ENCODE peak calls at places on chromosomes 2 and 18, in five cellular contexts. Y is HepG2, K is activated B cell treated with CpG ODN at 0.5 μM for 24 hours, E is transverse colon, U is IMR-90. I is an unnamed sample.

GRCh38 chr2:39325966-39326365 is 82.2 kb upstream of the CDKL4 start:
- DNase-seq in Y (no peak), K (no peak), E (no peak), U (peak), I (no peak)

GRCh38 chr2:214029190-214029589 is 381.7 kb upstream of the VWC2L start:
- DNase-seq in Y (no peak), K (no peak), E (no peak), U (no peak), I (no peak)

GRCh38 chr2:6418316-6418715 is 447.4 kb downstream of the CMPK2 start:
- DNase-seq in Y (no peak), K (no peak), E (no peak), U (no peak), I (no peak)

GRCh38 chr2:222318712-222319575 is 20.1 kb upstream of the PAX3 start:
- DNase-seq in Y (no peak), K (no peak), E (no peak), U (no peak), I (no peak)

GRCh38 chr2:74281576-74281975 is 61.6 kb downstream of the SLC4A5 start:
- DNase-seq in Y (no peak), K (no peak), E (no peak), U (no peak), I (no peak)

GRCh38 chr2:74585406-74586182 is 31.1 kb downstream of the DOK1 start:
- DNase-seq in Y (no peak), K (no peak), E (peak), U (no peak), I (no peak)

GRCh38 chr2:111946294-111947114 is 48.1 kb downstream of the MERTK start:
- DNase-seq in Y (peak), K (no peak), E (peak), U (peak), I (no peak)

GRCh38 chr18:79402977-79403722 is 7.4 kb downstream of the NFATC1 start:
- DNase-seq in Y (no peak), K (no peak), E (peak), U (no peak), I (peak)

GRCh38 chr2:118609138-118609537 is 238.3 kb downstream of the EN1 start:
- DNase-seq in Y (no peak), K (no peak), E (no peak), U (no peak), I (no peak)

GRCh38 chr2:191612496-191612895 is 65.4 kb upstream of the NABP1 start:
- DNase-seq in Y (no peak), K (no peak), E (no peak), U (peak), I (no peak)

GRCh38 chr2:26035110-26035728 is 1.3 kb downstream of the RAB10 start:
- DNase-seq in Y (no peak), K (no peak), E (no peak), U (peak), I (no peak)

GRCh38 chr2:60100034-60100433 is 453.4 kb downstream of the BCL11A start:
- DNase-seq in Y (no peak), K (no peak), E (no peak), U (no peak), I (no peak)

GRCh38 chr2:37873749-37874330 is 51.2 kb upstream of the RMDN2 start:
- DNase-seq in Y (no peak), K (no peak), E (no peak), U (no peak), I (no peak)

GRCh38 chr2:143949121-143949848 is 570.6 kb downstream of the ZEB2 start:
- DNase-seq in Y (no peak), K (no peak), E (no peak), U (peak), I (no peak)

GRCh38 chr2:209472386-209472832 is 48.6 kb downstream of the MAP2 start:
- DNase-seq in Y (no peak), K (no peak), E (no peak), U (peak), I (no peak)

GRCh38 chr2:190382851-190383250 is 25.3 kb upstream of the MFSD6 start:
- DNase-seq in Y (peak), K (no peak), E (no peak), U (peak), I (no peak)

GRCh38 chr2:162103443-162104009 is 29.5 kb upstream of the DPP4 start:
- DNase-seq in Y (no peak), K (no peak), E (no peak), U (peak), I (no peak)

GRCh38 chr2:192377174-192377573 is 182.4 kb upstream of the TMEFF2 start:
- DNase-seq in Y (no peak), K (no peak), E (no peak), U (no peak), I (no peak)

GRCh38 chr2:3785220-3785889 is 82.0 kb downstream of the DCDC2C start:
- DNase-seq in Y (no peak), K (no peak), E (no peak), U (peak), I (no peak)

GRCh38 chr2:49490710-49491109 is 336.4 kb upstream of the FSHR start:
- DNase-seq in Y (peak), K (no peak), E (peak), U (no peak), I (peak)

GRCh38 chr2:99729104-99729503 is 239.3 kb upstream of the REV1 start:
- DNase-seq in Y (no peak), K (no peak), E (no peak), U (peak), I (peak)

GRCh38 chr2:43276962-43277383 is 50.6 kb upstream of the ZFP36L2 start:
- DNase-seq in Y (no peak), K (no peak), E (no peak), U (no peak), I (no peak)

GRCh38 chr2:217060516-217060915 is 200.7 kb upstream of the TNP1 start:
- DNase-seq in Y (no peak), K (no peak), E (no peak), U (no peak), I (no peak)

GRCh38 chr2:200479617-200480292 is 30.1 kb downstream of the KCTD18 start:
- DNase-seq in Y (peak), K (no peak), E (no peak), U (peak), I (no peak)

GRCh38 chr2:26327291-26328272 is 18.4 kb upstream of the SELENOI start:
- DNase-seq in Y (no peak), K (no peak), E (no peak), U (peak), I (no peak)

GRCh38 chr18:54240629-54241107 is 16.2 kb upstream of the MBD2 start:
- DNase-seq in Y (no peak), K (no peak), E (no peak), U (no peak), I (no peak)

GRCh38 chr18:46069524-46069923 is 2.5 kb downstream of the PSTPIP2 start:
- DNase-seq in Y (no peak), K (no peak), E (no peak), U (peak), I (no peak)

GRCh38 chr2:25029183-25029554 is 12.7 kb upstream of the EFR3B start:
- DNase-seq in Y (no peak), K (no peak), E (no peak), U (no peak), I (no peak)

GRCh38 chr2:95271381-95271971 is 2.8 kb upstream of the PROM2 start:
- DNase-seq in Y (no peak), K (peak), E (no peak), U (no peak), I (no peak)

GRCh38 chr2:170498559-170498958 is 216.6 kb upstream of the SP5 start:
- DNase-seq in Y (no peak), K (no peak), E (no peak), U (no peak), I (no peak)

GRCh38 chr2:109173311-109174171 is 44.5 kb downstream of the SH3RF3 start:
- DNase-seq in Y (no peak), K (no peak), E (peak), U (peak), I (no peak)

GRCh38 chr2:195664528-195664927 is 7.5 kb downstream of the SLC39A10 start:
- DNase-seq in Y (no peak), K (no peak), E (no peak), U (peak), I (no peak)

DNA sequence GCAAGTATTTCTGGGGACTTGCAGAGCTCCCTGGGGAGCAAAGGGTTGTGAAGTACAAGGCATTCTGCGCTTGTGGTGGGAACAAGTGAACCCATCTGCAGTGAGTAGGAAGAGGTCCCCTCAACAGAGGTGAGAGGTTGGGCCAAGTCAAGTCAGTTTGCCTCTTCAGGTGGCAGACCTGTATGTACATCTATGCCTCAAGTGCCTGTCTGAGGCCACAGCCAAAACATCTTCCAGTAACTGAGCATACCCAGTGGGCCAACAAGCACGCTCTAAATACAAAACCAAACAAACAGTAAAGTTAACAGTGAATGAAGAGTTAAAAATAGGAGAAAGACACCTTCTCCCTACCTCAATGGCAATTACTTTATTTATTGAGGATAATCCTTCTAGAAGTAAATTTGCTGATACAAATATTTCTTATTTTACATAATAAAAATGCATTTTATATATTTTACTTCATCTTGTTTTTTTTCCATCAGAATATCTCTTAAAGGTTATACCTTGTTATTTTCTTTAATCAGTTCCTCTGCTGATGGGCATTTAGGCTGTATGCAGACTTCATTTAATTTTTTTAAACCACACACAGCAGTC is 2.5 kb downstream of the GYPC start:
- DNase-seq in Y (no peak), K (no peak), E (no peak), U (no peak), I (no peak)
- TF ChIP-seq CTCF in Y (no peak), K (no peak), E (no peak), U (no peak), I (no peak)

DNA sequence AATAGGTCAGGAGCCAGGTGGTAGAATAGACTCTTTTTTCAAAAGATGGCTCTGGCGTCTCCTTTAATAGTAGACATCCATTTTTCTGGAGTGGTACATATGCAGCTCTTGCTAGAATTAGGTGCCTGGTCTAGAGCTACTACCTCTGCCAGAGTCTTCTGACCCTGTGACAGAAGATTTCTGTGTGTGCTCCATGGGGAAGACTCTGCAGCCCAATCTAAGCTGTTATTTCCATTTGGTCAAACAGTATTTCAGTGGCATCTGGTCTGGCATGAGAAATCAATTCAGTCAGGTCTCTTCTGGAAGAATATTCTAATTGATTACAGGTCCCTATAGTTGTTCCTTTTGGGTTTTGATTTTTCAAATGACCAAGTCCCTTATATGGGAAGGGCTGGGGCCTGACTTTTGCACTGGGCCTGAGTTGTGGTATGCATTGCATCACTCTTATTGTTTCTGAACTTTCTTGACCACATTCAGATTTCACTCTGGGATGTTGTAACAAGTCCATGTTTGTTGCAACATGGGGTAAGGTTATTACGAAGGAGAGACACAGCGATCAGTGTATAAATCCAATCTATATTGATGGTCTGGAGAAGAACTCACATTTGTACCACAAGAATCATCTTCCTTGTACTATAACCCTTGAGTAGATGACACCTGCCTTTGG is 12.1 kb downstream of the MXD1 start:
- DNase-seq in Y (peak), K (no peak), E (no peak), U (peak), I (no peak)
- TF ChIP-seq CTCF in Y (peak), K (no peak), E (no peak), U (no peak), I (no peak)

DNA sequence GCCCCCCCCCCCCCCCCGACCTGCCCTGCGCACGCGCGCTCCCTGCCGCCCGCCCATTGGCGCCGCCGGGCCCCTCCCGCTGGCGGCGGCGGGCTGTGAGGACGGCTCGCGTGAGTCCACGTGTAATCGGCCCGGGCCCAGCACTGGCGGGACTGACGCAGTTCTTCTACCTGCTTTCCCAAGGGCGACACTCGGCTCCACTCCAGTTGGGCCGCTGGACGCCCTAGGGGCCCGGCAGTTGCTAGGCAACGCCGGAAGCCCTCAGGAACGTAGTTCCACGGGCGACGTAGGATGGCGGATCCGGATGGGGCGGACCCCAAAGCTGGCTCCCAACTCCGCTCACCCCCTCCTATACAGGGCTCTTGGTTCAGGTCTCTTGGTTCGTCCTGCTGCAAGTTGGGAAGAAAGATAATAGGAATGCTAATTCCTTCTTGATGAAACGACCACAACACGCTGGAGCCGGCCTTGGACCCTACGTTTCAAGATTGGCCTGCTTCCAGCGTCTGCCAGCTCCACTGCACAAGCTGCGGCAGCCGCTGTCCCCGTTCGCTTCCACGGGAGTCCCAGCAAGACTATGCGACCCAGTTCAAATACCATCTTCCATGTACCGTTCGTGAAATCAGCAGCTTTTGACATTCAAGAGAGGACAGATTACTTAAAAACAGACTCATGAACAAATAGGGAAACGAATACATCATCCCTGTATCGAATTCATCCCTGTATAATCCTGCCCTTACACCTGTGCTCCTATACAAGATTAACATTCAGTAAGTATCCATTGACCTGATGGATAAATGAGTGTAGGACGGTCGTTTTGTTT is 415 bp upstream of the MCFD2 start:
- DNase-seq in Y (peak), K (peak), E (peak), U (peak), I (peak)
- TF ChIP-seq CTCF in Y (no peak), K (no peak), E (no peak), U (no peak), I (no peak)

DNA sequence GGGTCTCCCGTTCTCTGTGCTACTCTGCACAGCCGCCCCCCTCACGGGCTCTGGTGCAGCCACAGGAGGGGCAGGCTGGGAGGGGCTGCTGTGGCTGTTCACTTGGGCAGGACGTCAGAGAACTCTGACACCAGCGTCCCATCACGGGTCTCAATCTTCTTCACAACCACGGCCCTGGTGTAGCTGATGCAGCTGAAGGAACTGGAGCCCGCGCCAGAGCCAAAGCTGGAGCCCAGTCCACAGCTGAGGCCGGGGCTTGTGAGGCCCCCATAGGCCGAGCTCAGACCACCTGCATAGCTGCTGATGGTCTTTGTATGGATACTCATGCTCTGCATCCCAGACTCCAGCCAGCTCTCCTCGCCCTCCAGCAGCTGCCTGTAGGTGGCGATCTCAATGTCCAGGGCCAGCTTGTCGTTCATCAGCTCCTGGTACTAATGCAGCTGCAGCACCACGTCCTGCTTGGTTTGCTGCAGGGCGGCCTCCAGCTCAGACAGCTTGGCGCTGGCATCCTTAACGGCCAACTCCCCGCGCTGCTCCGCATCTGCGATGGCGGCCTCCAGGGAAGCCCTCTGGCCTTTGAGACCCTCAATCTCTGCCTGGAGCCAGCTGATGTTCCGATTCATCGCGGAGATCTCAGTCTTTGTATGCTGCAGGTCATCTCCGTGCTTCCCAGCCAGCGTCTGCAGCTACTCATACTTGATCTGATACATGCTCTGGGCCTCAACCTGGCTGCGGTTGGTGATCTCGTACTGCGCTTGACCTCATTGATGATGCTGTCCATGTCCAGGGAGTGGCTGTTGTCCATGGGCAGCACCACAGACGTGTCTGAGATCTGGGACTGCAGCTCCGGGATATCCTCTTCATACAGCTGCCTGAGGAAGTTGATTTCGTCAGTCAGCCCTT is 7.4 kb upstream of the DUSP19 start:
- DNase-seq in Y (peak), K (no peak), E (peak), U (peak), I (peak)
- TF ChIP-seq CTCF in Y (peak), K (no peak), E (peak), U (peak), I (peak)

GRCh38 chr2:127454595-127455565 is 36.7 kb downstream of the PROC start:
- DNase-seq in Y (peak), K (no peak), E (peak), U (no peak), I (no peak)

GRCh38 chr2:127455566-127456493 is 37.6 kb downstream of the PROC start:
- DNase-seq in Y (peak), K (no peak), E (peak), U (no peak), I (no peak)

GRCh38 chr2:127453013-127453391 is 34.8 kb downstream of the PROC start:
- DNase-seq in Y (no peak), K (no peak), E (no peak), U (no peak), I (no peak)

GRCh38 chr2:127451981-127452380 is 33.8 kb downstream of the PROC start:
- DNase-seq in Y (no peak), K (no peak), E (no peak), U (peak), I (no peak)

DNA sequence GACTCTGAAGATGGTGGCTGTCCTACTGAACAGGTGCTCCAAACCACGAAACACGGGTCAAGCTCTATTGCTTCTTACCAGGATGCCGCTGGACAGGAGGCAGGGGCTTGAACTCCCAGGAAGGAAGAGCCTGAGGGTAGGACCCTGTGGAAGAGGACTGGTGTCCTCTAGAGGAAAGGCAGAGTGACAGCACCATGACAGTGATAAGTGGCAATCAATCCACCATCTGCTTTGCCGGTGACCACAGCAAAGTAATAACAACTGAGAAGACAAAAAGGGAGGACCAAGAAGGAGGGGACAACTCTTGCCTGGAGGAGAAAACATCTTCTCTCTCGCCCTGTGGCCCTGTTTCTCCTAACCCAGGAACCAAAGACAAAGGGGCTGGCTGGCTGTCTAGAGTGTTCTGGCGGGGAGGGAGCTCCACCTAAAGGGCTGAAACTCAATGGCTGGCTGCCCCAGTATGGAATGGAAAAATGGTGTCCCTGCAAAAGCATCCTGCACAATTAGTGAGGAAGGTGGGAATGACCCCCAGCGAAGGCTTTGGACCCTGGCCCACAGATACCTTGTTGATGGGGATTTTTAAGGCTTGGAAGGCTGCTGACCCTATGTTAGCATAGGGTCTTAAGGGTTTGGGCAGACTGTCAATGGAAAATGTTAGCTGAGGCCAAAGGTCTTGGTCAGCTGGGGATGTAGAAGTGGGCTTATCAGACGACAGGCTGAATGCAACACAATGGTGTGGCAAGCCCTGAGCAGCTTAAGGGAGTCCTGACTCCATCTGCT is 35.4 kb downstream of the PROC start:
- DNase-seq in Y (peak), K (no peak), E (no peak), U (no peak), I (no peak)
- TF ChIP-seq CTCF in Y (peak), K (no peak), E (no peak), U (no peak), I (no peak)

GRCh38 chr2:71531522-71532047 is 78.2 kb downstream of the DYSF start:
- DNase-seq in Y (peak), K (no peak), E (no peak), U (peak), I (no peak)

GRCh38 chr2:71530987-71531332 is 77.6 kb downstream of the DYSF start:
- DNase-seq in Y (no peak), K (no peak), E (no peak), U (no peak), I (no peak)

GRCh38 chr2:71528749-71529148 is 75.4 kb downstream of the DYSF start:
- DNase-seq in Y (no peak), K (no peak), E (no peak), U (no peak), I (no peak)

GRCh38 chr2:71532327-71532726 is 79.0 kb downstream of the DYSF start:
- DNase-seq in Y (no peak), K (no peak), E (no peak), U (no peak), I (no peak)

GRCh38 chr2:71530246-71530986 is 77.1 kb downstream of the DYSF start:
- DNase-seq in Y (peak), K (no peak), E (no peak), U (peak), I (peak)
- TF ChIP-seq CTCF in Y (peak), K (no peak), E (peak), U (peak), I (peak)